ENCODE peak calls at places on chromosomes 7 and 10, in eight cellular contexts. K, Y, U, T, A, O, S and X are unnamed samples.

GRCh38 chr10:79140906-79141305 is 72.1 kb downstream of the ZMIZ1 start:
- DNase-seq in T (no peak), K (no peak), O (no peak), Y (no peak), A (no peak), U (no peak), S (no peak), X (no peak)

GRCh38 chr10:78301891-78302738 is 268.5 kb downstream of the RPS24 start:
- DNase-seq in Y (peak), O (no peak), S (no peak), A (peak), U (no peak), T (no peak), K (no peak), X (peak)

GRCh38 chr7:28926871-28927597 is 31.1 kb downstream of the TRIL start:
- DNase-seq in Y (peak), T (peak), S (peak), A (peak), U (peak), K (peak), O (peak), X (peak)

GRCh38 chr7:133883591-133883990 is 243.5 kb upstream of the LRGUK start:
- DNase-seq in S (no peak), Y (no peak), K (no peak), A (no peak), T (no peak), U (no peak), O (no peak), X (no peak)

GRCh38 chr10:50909334-50910014 is 24.0 kb upstream of the A1CF start:
- DNase-seq in U (no peak), Y (no peak), O (no peak), T (no peak), A (no peak), K (no peak), S (no peak), X (no peak)

GRCh38 chr7:100764841-100765240 is 31.4 kb downstream of the ZAN start:
- DNase-seq in T (no peak), A (no peak), Y (no peak), S (no peak), O (no peak), K (no peak), U (no peak), X (no peak)

GRCh38 chr7:42237162-42237821 is at the start of gene GLI3:
- DNase-seq in U (peak), Y (peak), K (no peak), T (peak), A (peak), O (peak), S (peak), X (peak)

GRCh38 chr7:129047761-129048160 is 7.2 kb downstream of the TNPO3 start:
- DNase-seq in T (no peak), Y (no peak), S (no peak), O (no peak), U (no peak), K (no peak), A (no peak), X (no peak)

GRCh38 chr7:147276783-147277370 is 1160.3 kb downstream of the CNTNAP2 start:
- DNase-seq in Y (no peak), O (no peak), S (no peak), T (no peak), U (no peak), A (no peak), K (no peak), X (peak)

GRCh38 chr10:79382491-79382941 is 35.2 kb downstream of the PPIF start:
- DNase-seq in T (no peak), U (no peak), K (no peak), O (no peak), Y (no peak), A (peak), S (peak), X (no peak)

GRCh38 chr10:129360046-129360445 is 107.0 kb upstream of the MGMT start:
- DNase-seq in A (no peak), Y (no peak), U (no peak), K (no peak), S (no peak), T (no peak), O (no peak), X (no peak)

GRCh38 chr10:129580010-129580409 is 113.0 kb downstream of the MGMT start:
- DNase-seq in O (no peak), U (no peak), K (no peak), T (no peak), S (no peak), A (no peak), Y (no peak), X (no peak)

GRCh38 chr7:137932881-137933269 is 69.0 kb downstream of the CREB3L2 start:
- DNase-seq in K (no peak), U (no peak), S (peak), O (no peak), A (no peak), Y (peak), T (no peak), X (peak)

GRCh38 chr7:76106893-76107292 is 59.0 kb downstream of the MDH2 start:
- DNase-seq in S (no peak), K (no peak), T (no peak), O (no peak), Y (no peak), A (no peak), U (no peak), X (no peak)

GRCh38 chr7:43679210-43680068 is 49.9 kb downstream of the COA1 start:
- DNase-seq in A (no peak), K (no peak), O (no peak), U (no peak), T (no peak), Y (no peak), S (no peak), X (no peak)

GRCh38 chr10:100841528-100841927 is 71.2 kb upstream of the SLF2 start:
- DNase-seq in S (no peak), K (no peak), Y (no peak), O (no peak), U (no peak), T (no peak), A (no peak), X (no peak)

GRCh38 chr10:70780370-70780760 is 4.8 kb downstream of the TBATA start:
- DNase-seq in A (no peak), O (no peak), S (no peak), U (no peak), K (no peak), T (no peak), Y (no peak), X (no peak)

GRCh38 chr10:66349076-66349475 is 576.8 kb upstream of the LRRTM3 start:
- DNase-seq in U (no peak), A (no peak), O (no peak), T (no peak), K (no peak), Y (no peak), S (no peak), X (no peak)

GRCh38 chr7:3682028-3682712 is 381.1 kb downstream of the SDK1 start:
- DNase-seq in A (no peak), K (no peak), T (no peak), Y (no peak), U (no peak), O (no peak), S (peak), X (no peak)

GRCh38 chr10:129921801-129922597 is 42.1 kb downstream of the EBF3 start:
- DNase-seq in S (no peak), U (no peak), T (no peak), O (no peak), K (no peak), A (no peak), Y (no peak), X (no peak)

GRCh38 chr7:87013841-87014191 is 45.6 kb downstream of the ELAPOR2 start:
- DNase-seq in S (no peak), Y (no peak), U (no peak), K (no peak), T (no peak), A (no peak), O (no peak), X (no peak)

GRCh38 chr7:135150072-135150782 is 2.4 kb downstream of the TMEM140 start:
- DNase-seq in S (no peak), Y (no peak), K (no peak), O (no peak), T (no peak), U (no peak), A (no peak), X (no peak)

GRCh38 chr7:100166966-100167911 is 1.2 kb downstream of the GAL3ST4 start:
- DNase-seq in Y (no peak), T (no peak), S (no peak), O (peak), A (no peak), K (no peak), U (no peak), X (peak)

GRCh38 chr7:136134503-136134902 is 157.3 kb upstream of the MTPN start:
- DNase-seq in O (no peak), A (peak), T (no peak), S (no peak), K (no peak), U (no peak), Y (peak), X (no peak)

GRCh38 chr7:115332691-115333090 is 410.8 kb downstream of the MDFIC start:
- DNase-seq in O (no peak), T (no peak), U (no peak), Y (peak), K (no peak), A (no peak), S (no peak), X (no peak)

GRCh38 chr10:11454958-11455566 is 156.4 kb downstream of the USP6NL start:
- DNase-seq in T (no peak), K (no peak), S (no peak), O (no peak), A (peak), U (no peak), Y (peak), X (no peak)

GRCh38 chr10:124671486-124672075 is 72.6 kb downstream of the FAM53B start:
- DNase-seq in U (no peak), O (peak), K (no peak), Y (peak), S (peak), T (no peak), A (no peak), X (peak)